ENCODE peak calls at places on chromosomes 3 and 15, in six cellular contexts. M is Peyer's patch, J is HAP-1, L is A549, Q is pancreas, F is adrenal gland. C is an unnamed sample.
A peak's percentile ranks its signal among the peaks of the same experiment; 100 is the strongest.

GRCh38 chr15:65957451-65957850 is 88.2 kb downstream of the RAB11A start:
- DNase-seq in M (no peak), J (no peak), L (no peak), Q (no peak), F (no peak), C (no peak)

GRCh38 chr15:72227192-72227586 is 3.8 kb downstream of the PKM start:
- DNase-seq in M (no peak), J (no peak), L (no peak), Q (no peak), F (no peak), C (peak; percentile 91)

GRCh38 chr3:130276203-130276803 is 69.2 kb upstream of the COL6A5 start:
- DNase-seq in M (no peak), J (peak; percentile 19), L (peak; percentile 28), Q (no peak), F (no peak), C (no peak)

GRCh38 chr15:72339777-72340177 is 19.8 kb upstream of the CELF6 start:
- DNase-seq in M (no peak), J (no peak), L (peak; percentile 72), Q (no peak), F (no peak), C (no peak)

GRCh38 chr3:123294296-123294938 is 92.7 kb downstream of the SEC22A start:
- DNase-seq in M (peak; percentile 23), J (no peak), L (no peak), Q (no peak), F (no peak), C (no peak)

GRCh38 chr15:76035593-76035992 is 23.4 kb upstream of the NRG4 start:
- DNase-seq in M (no peak), J (no peak), L (no peak), Q (no peak), F (no peak), C (no peak)

GRCh38 chr3:126245811-126246727 is 65.7 kb upstream of the ALDH1L1 start:
- DNase-seq in M (no peak), J (peak; percentile 73), L (peak; percentile 33), Q (peak; percentile 40), F (peak; percentile 66), C (no peak)

GRCh38 chr15:68126415-68126814 is 72.3 kb downstream of the PIAS1 start:
- DNase-seq in M (peak; percentile 50), J (peak; percentile 60), L (no peak), Q (no peak), F (peak; percentile 36), C (no peak)

GRCh38 chr3:53775834-53776251 is 70.4 kb downstream of the CHDH start:
- DNase-seq in M (no peak), J (peak; percentile 20), L (no peak), Q (no peak), F (no peak), C (no peak)

GRCh38 chr3:36965440-36965839 is 20.6 kb upstream of the TRANK1 start:
- DNase-seq in M (no peak), J (no peak), L (no peak), Q (no peak), F (no peak), C (no peak)

GRCh38 chr15:82838096-82838735 is 28.8 kb downstream of the WHAMM start:
- DNase-seq in M (no peak), J (no peak), L (no peak), Q (no peak), F (no peak), C (no peak)

GRCh38 chr3:140626856-140627255 is 51.0 kb upstream of the TRIM42 start:
- DNase-seq in M (no peak), J (no peak), L (no peak), Q (no peak), F (no peak), C (no peak)

GRCh38 chr3:14478943-14479550 is 61.1 kb downstream of the GRIP2 start:
- DNase-seq in M (peak; percentile 18), J (no peak), L (no peak), Q (no peak), F (no peak), C (no peak)

GRCh38 chr15:60326824-60327654 is 70.7 kb downstream of the ANXA2 start:
- DNase-seq in M (no peak), J (peak; percentile 56), L (no peak), Q (no peak), F (no peak), C (no peak)

GRCh38 chr3:87733671-87734367 is 325.0 kb downstream of the CGGBP1 start:
- DNase-seq in M (no peak), J (no peak), L (no peak), Q (no peak), F (no peak), C (no peak)

GRCh38 chr3:124413393-124413792 is 316.9 kb upstream of the UMPS start:
- DNase-seq in M (no peak), J (no peak), L (no peak), Q (no peak), F (no peak), C (no peak)

GRCh38 chr3:77197408-77197807 is 157.5 kb downstream of the ROBO2 start:
- DNase-seq in M (no peak), J (no peak), L (no peak), Q (no peak), F (no peak), C (no peak)

GRCh38 chr15:90190606-90191343 is 10.4 kb upstream of the SEMA4B start:
- DNase-seq in M (peak; percentile 85), J (no peak), L (no peak), Q (peak; percentile 35), F (no peak), C (peak; percentile 98)

GRCh38 chr15:24858737-24859601 is 95.8 kb upstream of the SNRPN start:
- DNase-seq in M (no peak), J (no peak), L (no peak), Q (no peak), F (no peak), C (no peak)

GRCh38 chr3:134871818-134872217 is 76.8 kb downstream of the EPHB1 start:
- DNase-seq in M (no peak), J (no peak), L (no peak), Q (no peak), F (no peak), C (no peak)

GRCh38 chr3:120399372-120399771 is 50.2 kb upstream of the LRRC58 start:
- DNase-seq in M (no peak), J (no peak), L (no peak), Q (no peak), F (no peak), C (no peak)

GRCh38 chr3:50352762-50353161 is 2.1 kb downstream of the CYB561D2 start:
- DNase-seq in M (no peak), J (no peak), L (peak; percentile 47), Q (no peak), F (no peak), C (no peak)

GRCh38 chr3:82978368-82978767 is 1216.9 kb upstream of the GBE1 start:
- DNase-seq in M (no peak), J (no peak), L (no peak), Q (no peak), F (no peak), C (no peak)

GRCh38 chr3:82973810-82974209 is 1212.4 kb upstream of the GBE1 start:
- DNase-seq in M (no peak), J (no peak), L (no peak), Q (no peak), F (no peak), C (no peak)

DNA sequence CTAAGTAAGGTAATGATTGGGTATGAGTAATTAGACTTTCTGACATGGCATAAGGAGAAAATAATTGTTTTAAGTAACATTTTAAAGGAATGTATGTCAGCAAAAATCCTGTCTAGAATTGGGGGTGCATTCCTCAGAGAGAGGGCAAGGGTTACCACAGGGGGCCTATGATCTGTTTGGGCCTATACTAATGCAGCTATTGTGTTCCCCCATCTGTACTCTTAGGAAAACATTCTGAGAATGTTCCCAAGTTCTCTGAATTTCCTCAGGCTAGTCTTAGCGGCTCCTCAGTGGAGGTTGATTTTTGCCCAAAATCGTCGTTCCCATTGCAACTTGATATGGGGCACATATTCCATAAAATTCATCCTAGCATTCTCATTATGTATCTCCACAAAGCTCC is 1216.4 kb upstream of the GBE1 start:
- DNase-seq in M (no peak), J (no peak), L (no peak), Q (no peak), F (no peak), C (no peak)
- H3K4me3 ChIP-seq in M (no peak overlapping the region), J (no peak overlapping the region), L (no peak overlapping the region), Q (no peak overlapping the region), F (no peak overlapping the region), C (no peak overlapping the region)

GRCh38 chr15:94749848-94750617 is 518.7 kb downstream of the MCTP2 start:
- DNase-seq in M (no peak), J (no peak), L (no peak), Q (no peak), F (no peak), C (no peak)
- H3K4me1 ChIP-seq in M (no peaks in the 10 kb centered on the region), J (no peaks in the 10 kb centered on the region), L (no peaks in the 10 kb centered on the region), Q (no peaks in the 10 kb centered on the region), F (no peaks in the 10 kb centered on the region), C (peaks cover 5% of the 10 kb centered on the region)

GRCh38 chr3:9549600-9549999 is 4.0 kb downstream of the LHFPL4 start:
- DNase-seq in M (no peak), J (no peak), L (no peak), Q (no peak), F (no peak), C (no peak)

GRCh38 chr3:9552252-9552999 is 1.2 kb downstream of the LHFPL4 start:
- DNase-seq in M (no peak), J (peak; percentile 77), L (no peak), Q (peak; percentile 24), F (peak; percentile 60), C (peak; percentile 68)

GRCh38 chr3:9553949-9554513 is 409 bp upstream of the LHFPL4 start:
- DNase-seq in M (no peak), J (no peak), L (no peak), Q (no peak), F (no peak), C (no peak)

GRCh38 chr3:9550999-9551398 is 2.6 kb downstream of the LHFPL4 start:
- DNase-seq in M (no peak), J (no peak), L (no peak), Q (no peak), F (no peak), C (no peak)

DNA sequence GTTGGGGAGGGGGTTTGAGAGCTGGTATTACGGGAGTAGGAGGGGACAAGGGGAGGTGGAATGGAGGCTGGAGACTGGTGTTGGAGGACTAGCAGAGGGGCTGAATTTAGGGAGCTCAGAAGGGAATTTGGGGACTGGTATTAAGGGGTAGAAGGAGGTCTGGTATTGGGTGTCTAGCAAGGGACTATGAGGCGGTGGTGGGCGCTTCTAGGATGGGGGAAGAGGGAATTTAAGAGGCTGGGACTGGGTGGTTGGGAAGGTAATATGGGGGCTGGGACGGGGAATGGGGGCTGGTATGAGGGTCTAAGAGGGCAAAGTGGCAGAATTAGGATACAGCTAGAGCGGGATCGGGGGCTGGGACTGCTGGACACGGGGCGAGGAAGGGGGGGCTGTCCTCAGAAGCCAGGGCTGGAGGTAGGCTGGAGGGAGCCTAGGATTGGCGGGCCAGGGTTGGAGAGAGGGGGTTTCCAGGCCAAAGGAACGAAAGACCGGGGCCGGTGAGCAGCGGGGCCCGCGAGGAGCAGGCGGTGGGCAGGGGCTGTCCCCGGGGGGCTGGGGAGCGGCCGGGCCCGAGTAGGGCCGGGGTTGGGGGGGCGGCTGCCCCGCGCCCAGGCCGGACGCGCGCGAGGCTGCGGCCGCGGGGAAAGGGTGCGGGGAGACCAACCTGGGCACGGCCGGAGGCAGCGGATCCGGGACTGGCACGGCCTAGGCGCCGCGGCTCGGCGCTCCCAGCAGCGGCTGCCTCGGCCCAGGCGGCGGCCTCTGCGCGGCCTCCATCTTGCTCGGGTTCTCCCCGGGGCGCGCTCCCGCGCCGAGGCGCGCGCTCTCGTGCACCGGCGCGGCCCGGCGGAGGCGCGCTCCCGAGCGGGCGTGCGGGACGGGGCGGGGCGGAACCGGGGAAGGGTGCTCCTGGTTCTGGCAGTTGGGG is at the start of gene LHFPL4:
- DNase-seq in M (no peak), J (no peak), L (no peak), Q (no peak), F (no peak), C (no peak)
- H3K4me3 ChIP-seq in M (no peak within 1 kb of the TSS), J (no peak within 1 kb of the TSS), L (peak within 1 kb of the TSS; percentile 42), Q (peak within 1 kb of the TSS; percentile 25), F (no peak within 1 kb of the TSS), C (peak within 1 kb of the TSS; percentile 29)

GRCh38 chr15:29849716-29850115 is 27.4 kb upstream of the TJP1 start:
- DNase-seq in M (no peak), J (no peak), L (no peak), Q (no peak), F (no peak), C (no peak)
- H3K4me1 ChIP-seq in M (no peaks in the 10 kb centered on the region), J (no peaks in the 10 kb centered on the region), L (peaks cover 11% of the 10 kb centered on the region), Q (no peaks in the 10 kb centered on the region), F (no peaks in the 10 kb centered on the region), C (peaks cover 27% of the 10 kb centered on the region)